ENCODE peak calls at places on chromosomes 13 and 19, in ten cellular contexts. D is astrocyte of the cerebellum, T is PC-9, J is heart right ventricle, W is gastrocnemius medialis, C is kidney epithelial cell, Z is OCI-LY7, U is AG04449, N is stomach, Y is NB4. K is an unnamed sample.
A peak's percentile ranks its signal among the peaks of the same experiment; 100 is the strongest.

GRCh38 chr19:743168-743687 is 7.7 kb upstream of the MISP start:
- DNase-seq in C (no peak), Z (no peak), J (no peak), N (peak; percentile 31), T (peak; percentile 45), W (no peak), U (no peak), D (no peak), Y (no peak), K (no peak)

GRCh38 chr19:55578031-55578760 is 2.5 kb downstream of the ZNF579 start:
- DNase-seq in Z (no peak), Y (no peak), D (no peak), U (no peak), C (no peak), T (no peak), J (no peak), W (no peak), N (no peak), K (no peak)

GRCh38 chr19:1143828-1144399 is 30.2 kb downstream of the SBNO2 start:
- DNase-seq in W (no peak), U (no peak), Y (no peak), D (no peak), J (no peak), C (no peak), N (no peak), Z (no peak), T (no peak), K (no peak)

GRCh38 chr13:44068737-44069136 is 189.0 kb downstream of the LACC1 start:
- DNase-seq in N (no peak), C (no peak), T (no peak), W (no peak), Y (no peak), D (peak; percentile 19), Z (no peak), U (no peak), J (no peak), K (no peak)

GRCh38 chr13:86757236-86757978 is 913.8 kb upstream of the SLITRK5 start:
- DNase-seq in J (no peak), Z (no peak), T (no peak), C (no peak), Y (no peak), W (no peak), U (no peak), D (peak; percentile 65), N (no peak), K (no peak)

GRCh38 chr19:15836345-15836594 is 20.8 kb upstream of the OR10H1 start:
- DNase-seq in C (no peak), W (no peak), J (no peak), U (no peak), D (no peak), Y (no peak), N (no peak), Z (peak; percentile 50), T (no peak), K (no peak)

GRCh38 chr19:55147408-55148251 is 1.4 kb downstream of the TNNT1 start:
- DNase-seq in Y (no peak), D (no peak), Z (no peak), U (no peak), C (no peak), W (peak; percentile 77), J (no peak), T (peak; percentile 25), N (no peak), K (no peak)

GRCh38 chr19:54949412-54949811 is 2.1 kb upstream of the NLRP7 start:
- DNase-seq in Y (no peak), W (no peak), C (no peak), J (no peak), D (no peak), Z (no peak), U (no peak), N (no peak), T (no peak), K (no peak)

DNA sequence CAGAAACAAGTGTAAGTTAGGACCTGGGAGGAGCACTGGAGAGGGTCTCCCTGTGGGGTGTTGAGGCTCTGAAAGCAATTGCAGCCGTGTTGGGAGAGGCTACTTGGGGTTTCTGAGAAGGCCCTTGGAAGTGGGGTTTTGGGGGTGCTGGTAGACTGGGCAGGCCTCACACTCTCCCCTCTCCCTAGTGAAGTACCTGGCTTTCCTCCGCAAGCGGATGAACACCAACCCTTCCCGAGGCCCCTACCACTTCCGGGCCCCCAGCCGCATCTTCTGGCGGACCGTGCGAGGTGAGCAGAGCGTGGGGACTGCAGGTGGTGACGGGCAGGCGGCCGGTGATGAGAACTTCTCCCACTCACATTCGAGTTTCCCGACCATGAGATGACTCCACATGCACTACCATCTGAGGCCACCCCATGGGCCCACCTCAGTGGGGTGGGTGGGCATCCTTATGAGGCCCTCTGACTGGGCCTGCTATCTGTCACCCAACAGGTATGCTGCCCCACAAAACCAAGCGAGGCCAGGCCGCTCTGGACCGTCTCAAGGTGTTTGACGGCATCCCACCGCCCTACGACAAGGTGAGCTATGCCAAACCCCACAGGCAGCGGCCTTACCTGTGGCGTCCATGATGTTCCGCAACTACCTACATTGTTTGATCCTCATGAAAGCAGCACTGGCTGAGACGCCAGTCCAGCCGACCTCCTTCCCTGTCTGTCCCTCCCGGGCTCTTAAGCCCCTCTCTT is 3.0 kb downstream of the RPL13A start:
- DNase-seq in U (no peak), Y (no peak), C (no peak), N (no peak), Z (peak; percentile 44), T (no peak), J (no peak), D (no peak), W (no peak), K (no peak)
- H3K4me3 ChIP-seq in U (peak overlapping the region; percentile 90), Y (peak overlapping the region; percentile 99), C (no peak overlapping the region), N (peak overlapping the region; percentile 92), Z (peak overlapping the region; percentile 95), T (peak overlapping the region; percentile 96), J (no peak overlapping the region), D (peak overlapping the region; percentile 97), W (no peak overlapping the region), K (peak overlapping the region; percentile 100)

GRCh38 chr19:4375620-4376228 is 24.6 kb downstream of the SH3GL1 start:
- DNase-seq in T (no peak), C (no peak), Z (peak; percentile 72), J (no peak), Y (peak; percentile 90), D (peak; percentile 46), W (no peak), N (no peak), U (no peak), K (peak; percentile 56)
- TF ChIP-seq CTCF in T (no peak), C (peak; percentile 40), Z (peak; percentile 72), J (no peak), Y (peak; percentile 57), D (peak; percentile 63), W (no peak), N (no peak), U (peak; percentile 73), K (peak; percentile 48)

GRCh38 chr13:25857830-25858229 is 194.0 kb downstream of the SHISA2 start:
- DNase-seq in W (no peak), N (no peak), Z (no peak), U (no peak), D (no peak), Y (no peak), C (no peak), T (no peak), J (no peak), K (no peak)

GRCh38 chr13:25862156-25862555 is 189.7 kb downstream of the SHISA2 start:
- DNase-seq in C (no peak), W (no peak), Z (no peak), U (no peak), Y (no peak), J (no peak), N (no peak), T (no peak), D (no peak), K (no peak)

GRCh38 chr13:25859528-25859927 is 192.3 kb downstream of the SHISA2 start:
- DNase-seq in N (no peak), J (no peak), T (no peak), U (no peak), C (no peak), Z (no peak), D (no peak), W (no peak), Y (no peak), K (no peak)

GRCh38 chr13:25860265-25860664 is 191.6 kb downstream of the SHISA2 start:
- DNase-seq in D (no peak), Y (no peak), J (no peak), N (no peak), Z (no peak), W (no peak), U (no peak), C (no peak), T (no peak), K (no peak)

DNA sequence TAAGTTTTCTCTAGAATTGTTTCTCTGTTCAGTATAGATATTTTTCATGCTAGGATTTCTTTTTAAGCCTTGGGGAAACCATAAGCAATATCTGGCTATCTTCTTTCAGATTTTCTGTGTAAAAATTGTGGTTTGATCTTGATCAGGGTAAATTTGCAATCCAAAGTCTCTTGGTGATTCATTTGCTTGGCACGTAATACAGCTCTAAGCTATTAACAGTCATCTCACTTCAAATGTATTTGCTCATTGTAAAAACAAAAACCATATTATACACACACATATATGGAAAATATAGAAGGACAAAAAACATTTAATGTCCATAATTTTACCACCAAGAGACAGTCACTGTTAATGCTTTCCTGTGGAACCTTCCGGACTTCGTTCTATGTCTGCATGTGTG is 191.0 kb downstream of the SHISA2 start:
- DNase-seq in T (no peak), Y (no peak), W (no peak), N (no peak), Z (no peak), U (peak; percentile 14), J (no peak), C (no peak), D (peak; percentile 73), K (no peak)
- H3K4me3 ChIP-seq in T (no peak overlapping the region), Y (no peak overlapping the region), W (no peak overlapping the region), N (no peak overlapping the region), Z (no peak overlapping the region), U (no peak overlapping the region), J (no peak overlapping the region), C (no peak overlapping the region), D (no peak overlapping the region), K (no peak overlapping the region)

GRCh38 chr19:41689993-41690800 is 2.1 kb upstream of the CEACAM7 start:
- DNase-seq in N (no peak), Y (no peak), W (no peak), U (no peak), D (no peak), J (no peak), C (no peak), T (no peak), Z (no peak), K (no peak)

GRCh38 chr19:41690801-41691065 is 2.7 kb upstream of the CEACAM7 start:
- DNase-seq in J (no peak), Z (no peak), D (no peak), W (no peak), U (no peak), C (no peak), N (no peak), T (no peak), Y (peak; percentile 53), K (no peak)

GRCh38 chr19:41688687-41689086 is 617 bp upstream of the CEACAM7 start:
- DNase-seq in C (no peak), N (no peak), W (no peak), J (no peak), Z (no peak), U (no peak), T (no peak), D (no peak), Y (no peak), K (no peak)

GRCh38 chr19:41694196-41694595 is 6.1 kb upstream of the CEACAM7 start:
- DNase-seq in W (no peak), U (no peak), T (no peak), D (no peak), C (no peak), N (no peak), J (no peak), Z (no peak), Y (no peak), K (no peak)

GRCh38 chr19:41691268-41691970 is 3.3 kb upstream of the CEACAM7 start:
- DNase-seq in D (no peak), T (no peak), W (no peak), Z (no peak), C (no peak), Y (peak; percentile 7), N (peak; percentile 45), J (no peak), U (no peak), K (no peak)
- TF ChIP-seq CTCF in D (peak; percentile 50), T (peak; percentile 75), W (no peak), Z (peak; percentile 76), C (peak; percentile 56), Y (peak; percentile 53), N (no peak), J (peak; percentile 38), U (peak; percentile 59), K (peak; percentile 79)

K was measured in HFF-Myc.